ENCODE peak calls at places on chromosomes 16 and 17, in six cellular contexts. Q is IMR-90, P is H1, H is mesendoderm, C is mesenchymal stem cell, N is neuronal stem cell. A is an unnamed sample.

GRCh38 chr17:16971458-16972338 is at the start of gene TNFRSF13B:
- DNase-seq in P (no peak), H (no peak), C (no peak), N (no peak), Q (no peak), A (peak)

GRCh38 chr16:71882505-71883192 is 1.3 kb downstream of the ZNF821 start:
- DNase-seq in H (peak), C (peak), Q (peak), N (peak), P (no peak), A (peak)

GRCh38 chr17:33284022-33284421 is 9.1 kb downstream of the ASIC2 start:
- DNase-seq in N (no peak), C (peak), P (no peak), H (no peak), Q (peak), A (no peak)

GRCh38 chr17:38403491-38403890 is 24.8 kb upstream of the ARHGAP23 start:
- DNase-seq in Q (peak), C (peak), H (peak), N (no peak), P (no peak), A (peak)

GRCh38 chr16:89737341-89738071 is 16.2 kb downstream of the ZNF276 start:
- DNase-seq in C (no peak), H (no peak), N (no peak), P (no peak), Q (no peak), A (no peak)

GRCh38 chr16:87295661-87296531 is 21.3 kb downstream of the C16orf95 start:
- DNase-seq in H (peak), C (no peak), N (no peak), P (no peak), Q (no peak), A (no peak)

GRCh38 chr17:32755045-32755805 is 121.7 kb downstream of the MYO1D start:
- DNase-seq in Q (peak), P (no peak), N (peak), H (peak), C (peak), A (no peak)

GRCh38 chr16:49473131-49473530 is 99.5 kb downstream of the C16orf78 start:
- DNase-seq in H (no peak), Q (no peak), P (no peak), C (no peak), N (no peak), A (peak)

GRCh38 chr17:75289832-75290337 is 652 bp upstream of the SLC25A19 start:
- DNase-seq in N (no peak), C (peak), H (no peak), Q (peak), P (no peak), A (no peak)

GRCh38 chr17:2398188-2398587 is 2.7 kb downstream of the MNT start:
- DNase-seq in Q (no peak), P (no peak), N (no peak), H (no peak), C (no peak), A (no peak)

GRCh38 chr17:57481901-57482300 is 225.6 kb downstream of the MSI2 start:
- DNase-seq in N (no peak), Q (peak), H (no peak), C (peak), P (no peak), A (no peak)

GRCh38 chr16:49932943-49933342 is 77.0 kb upstream of the ZNF423 start:
- DNase-seq in C (no peak), H (peak), Q (peak), N (no peak), P (no peak), A (no peak)

GRCh38 chr17:16515933-16516332 is 23.9 kb upstream of the LRRC75A start:
- DNase-seq in H (no peak), P (no peak), C (no peak), N (no peak), Q (no peak), A (no peak)

GRCh38 chr16:84228321-84228838 is 11.4 kb downstream of the KCNG4 start:
- DNase-seq in P (peak), H (peak), Q (peak), C (peak), N (peak), A (peak)

GRCh38 chr17:56598471-56598870 is 5.0 kb downstream of the NOG start:
- DNase-seq in C (peak), P (no peak), N (no peak), H (peak), Q (peak), A (no peak)

GRCh38 chr17:57987582-57988300 is at the start of gene VEZF1:
- DNase-seq in Q (peak), H (peak), C (peak), P (no peak), N (peak), A (peak)

GRCh38 chr16:47492428-47493357 is 31.6 kb downstream of the PHKB start:
- DNase-seq in H (no peak), C (peak), Q (peak), N (no peak), P (no peak), A (no peak)

GRCh38 chr16:31874354-31875111 is 926 bp downstream of the ZNF267 start:
- DNase-seq in H (no peak), P (no peak), N (no peak), Q (peak), C (peak), A (no peak)

GRCh38 chr16:8863594-8864424 is 5.0 kb downstream of the CARHSP1 start:
- DNase-seq in N (no peak), H (peak), C (peak), Q (no peak), P (no peak), A (peak)

GRCh38 chr16:74309789-74310781 is 13.5 kb downstream of the PSMD7 start:
- DNase-seq in P (no peak), H (peak), Q (peak), N (peak), C (peak), A (no peak)

GRCh38 chr17:47289302-47289701 is 34.5 kb upstream of the EFCAB13 start:
- DNase-seq in Q (no peak), C (no peak), P (no peak), H (no peak), N (no peak), A (no peak)

GRCh38 chr16:11201498-11202259 is 54.3 kb downstream of the SOCS1 start:
- DNase-seq in N (no peak), Q (peak), H (peak), C (peak), P (peak), A (peak)

DNA sequence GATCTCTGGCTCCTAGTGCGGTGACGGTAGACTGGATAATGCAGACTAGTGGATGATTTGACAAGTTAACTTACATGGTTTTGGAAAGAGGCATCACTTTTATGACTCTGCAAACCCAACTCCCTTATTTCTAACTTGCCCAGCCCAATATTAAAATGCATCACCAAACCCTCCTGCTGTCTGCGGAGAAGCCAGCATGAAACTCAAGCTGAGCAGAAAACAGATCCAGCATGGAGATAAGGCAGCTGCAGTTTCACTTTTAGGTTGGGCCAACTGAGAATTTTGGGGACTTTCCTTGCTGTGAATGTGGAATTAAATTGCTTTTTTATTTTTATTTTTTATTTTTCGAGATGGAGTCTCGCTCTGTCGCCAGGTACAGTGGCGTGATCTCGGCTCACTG is 27.8 kb downstream of the CDH1 start:
- DNase-seq in Q (no peak), N (no peak), P (no peak), C (no peak), H (peak), A (no peak)
- H2BK15ac ChIP-seq in Q (no peak), N (no peak), P (no peak), C (no peak), H (no peak), A (no peak)

GRCh38 chr17:81486174-81486810 is 26.3 kb downstream of the ACTG1 start:
- DNase-seq in N (no peak), P (no peak), C (no peak), Q (no peak), H (no peak), A (no peak)

GRCh38 chr17:81489012-81489968 is 23.3 kb downstream of the ACTG1 start:
- DNase-seq in H (no peak), Q (no peak), N (no peak), C (no peak), P (no peak), A (peak)

GRCh38 chr17:81488276-81488860 is 24.2 kb downstream of the ACTG1 start:
- DNase-seq in N (no peak), H (no peak), C (no peak), Q (no peak), P (no peak), A (no peak)

GRCh38 chr17:81487487-81488275 is 24.9 kb downstream of the ACTG1 start:
- DNase-seq in Q (peak), P (no peak), C (peak), H (peak), N (peak), A (peak)

DNA sequence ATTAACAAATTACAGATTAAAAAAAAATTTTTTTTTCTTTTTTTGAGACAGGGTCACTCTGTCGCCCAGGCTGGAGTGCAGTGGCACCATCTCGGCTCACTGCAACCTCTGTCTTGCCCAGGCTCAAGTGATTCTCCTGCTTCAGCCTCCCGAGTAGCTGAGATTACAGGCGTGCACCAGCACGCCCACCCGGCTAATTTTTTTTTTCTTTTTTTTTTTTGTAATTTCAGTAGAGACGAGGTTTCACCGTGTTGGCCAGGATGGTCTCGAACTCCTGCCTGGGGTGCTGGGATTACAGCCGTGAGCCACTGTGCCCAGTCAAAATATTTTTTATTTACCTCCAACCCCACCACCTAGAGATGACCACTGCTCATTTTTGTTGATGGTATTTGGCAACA is 25.5 kb downstream of the ACTG1 start:
- DNase-seq in C (no peak), P (no peak), Q (no peak), H (no peak), N (no peak), A (no peak)
- H4K8ac ChIP-seq in C (peak), P (no peak), Q (peak), H (peak), N (no peak), A (no peak)

DNA sequence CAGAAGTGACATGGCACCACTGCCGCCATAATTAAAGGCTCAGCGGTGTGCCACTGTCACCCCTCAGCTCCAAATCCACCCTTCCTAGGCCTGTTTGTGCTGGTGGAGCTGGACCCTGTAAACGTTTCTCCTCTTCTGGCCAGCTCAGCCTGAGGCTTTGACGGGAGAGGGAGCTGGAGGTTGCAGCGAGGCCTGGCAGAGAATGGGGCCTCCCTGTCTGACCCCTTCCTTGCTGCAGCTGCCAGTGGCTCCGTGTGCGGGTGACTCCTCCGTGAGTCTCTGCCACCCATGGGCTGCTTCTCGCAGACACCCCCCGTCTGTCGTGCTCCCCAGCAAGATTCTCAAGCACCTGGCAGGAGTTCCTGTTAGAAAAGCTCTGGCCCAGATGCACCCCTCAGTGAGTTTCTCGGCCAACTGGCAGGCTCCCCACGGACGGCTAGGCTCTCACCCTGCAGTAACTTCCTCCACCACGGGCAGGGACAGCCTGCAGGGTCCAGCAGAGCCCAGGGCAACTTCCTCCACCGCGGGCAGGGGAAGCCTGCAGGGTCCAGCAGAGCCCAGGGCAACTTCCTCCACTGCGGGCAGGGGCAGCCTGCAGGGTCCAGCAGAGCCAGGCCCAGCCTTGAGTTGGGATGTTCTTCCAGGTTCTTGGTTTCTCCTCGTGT is 4.7 kb upstream of the CHMP6 start:
- DNase-seq in C (no peak), Q (no peak), H (no peak), N (no peak), P (no peak), A (no peak)
- H2BK15ac ChIP-seq in C (no peak), Q (no peak), H (no peak), N (no peak), P (no peak), A (no peak)

GRCh38 chr16:82067810-82068325 is 32.8 kb downstream of the HSD17B2 start:
- DNase-seq in N (no peak), C (no peak), Q (no peak), P (no peak), H (no peak), A (no peak)
- H4K8ac ChIP-seq in N (no peak), C (no peak), Q (no peak), P (no peak), H (no peak), A (no peak)

DNA sequence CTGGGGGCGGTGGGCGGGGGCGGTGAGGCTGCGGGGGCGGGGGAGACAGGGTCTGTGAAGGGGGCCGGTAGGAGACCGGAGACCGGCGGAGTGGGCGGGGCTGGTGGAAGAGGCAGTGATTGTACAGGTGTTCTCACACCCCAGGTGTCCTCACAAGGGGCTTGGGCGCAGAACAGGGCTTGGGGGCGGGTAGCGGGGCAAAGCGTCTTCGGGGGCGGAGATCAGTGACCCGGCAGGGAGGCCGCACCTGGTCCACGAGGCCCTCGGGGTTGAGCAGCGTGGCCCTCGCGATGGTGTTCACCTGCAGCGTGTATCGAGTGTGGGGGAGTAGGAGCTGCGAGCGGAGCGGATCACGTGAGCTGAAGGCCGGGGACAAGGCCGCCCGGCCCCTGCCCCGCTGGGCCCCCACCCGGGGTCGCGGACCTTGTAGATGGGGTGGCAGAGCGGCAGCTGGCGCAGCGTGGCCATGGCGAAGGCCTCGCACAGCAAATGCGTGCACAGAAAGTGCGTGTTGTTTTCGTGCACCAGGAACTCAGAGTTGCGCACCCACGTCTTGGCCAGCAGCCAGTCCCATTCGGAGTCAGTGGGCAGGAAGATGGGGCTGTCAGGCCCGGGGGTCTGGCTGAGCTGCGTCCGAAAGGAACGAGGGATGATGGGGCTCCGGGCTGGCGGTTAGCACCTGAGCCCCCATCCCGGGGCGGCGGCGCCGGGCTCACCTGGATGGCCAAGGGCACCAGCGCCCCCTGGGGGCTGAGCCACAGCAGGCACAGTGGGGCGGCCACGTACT is 8.5 kb downstream of the ALOXE3 start:
- DNase-seq in C (no peak), P (no peak), Q (no peak), N (peak), H (peak), A (peak)
- H2BK15ac ChIP-seq in C (no peak), P (peak), Q (no peak), N (no peak), H (no peak), A (no peak)

GRCh38 chr16:457732-458400 is 32.4 kb downstream of the RAB11FIP3 start:
- DNase-seq in Q (no peak), N (no peak), C (peak), P (no peak), H (peak), A (no peak)
- H4K8ac ChIP-seq in Q (no peak), N (no peak), C (no peak), P (no peak), H (no peak), A (no peak)

A was measured in H9.